ENCODE peak calls at places on chromosome 11, in four cellular contexts. C is H9, R is DMS79, V is NCI-H1105. S is an unnamed sample.

GRCh38 chr11:67500818-67501584 is 4.2 kb downstream of the PITPNM1 start:
- DNase-seq in C (no peak), R (no peak), V (no peak), S (no peak)

GRCh38 chr11:133906746-133907145 is 50.0 kb downstream of the IGSF9B start:
- DNase-seq in C (no peak), R (no peak), V (no peak), S (no peak)

GRCh38 chr11:63840356-63841060 is 1.6 kb downstream of the MARK2 start:
- DNase-seq in C (no peak), R (no peak), V (no peak), S (no peak)

GRCh38 chr11:35178862-35179261 is 39.9 kb downstream of the CD44 start:
- DNase-seq in C (no peak), R (no peak), V (no peak), S (no peak)

GRCh38 chr11:65274734-65275682 is 13.2 kb downstream of the POLA2 start:
- DNase-seq in C (peak), R (peak), V (peak), S (peak)

GRCh38 chr11:69489031-69489745 is 7.7 kb downstream of the LINC01488 start:
- DNase-seq in C (no peak), R (no peak), V (no peak), S (peak)

GRCh38 chr11:1482581-1483444 is 3.8 kb downstream of the MOB2 start:
- DNase-seq in C (no peak), R (no peak), V (no peak), S (no peak)

GRCh38 chr11:124584681-124585372 is 15.0 kb downstream of the OR8A1 start:
- DNase-seq in C (no peak), R (no peak), V (no peak), S (no peak)

GRCh38 chr11:92826136-92826535 is 143.3 kb upstream of the MTNR1B start:
- DNase-seq in C (no peak), R (peak), V (no peak), S (no peak)

GRCh38 chr11:123386746-123387510 is 43.1 kb upstream of the GRAMD1B start:
- DNase-seq in C (no peak), R (peak), V (no peak), S (no peak)

GRCh38 chr11:19382131-19382611 is 141.4 kb upstream of the E2F8 start:
- DNase-seq in C (no peak), R (no peak), V (no peak), S (no peak)

GRCh38 chr11:1283091-1283511 is 26.3 kb downstream of the TOLLIP start:
- DNase-seq in C (no peak), R (no peak), V (no peak), S (no peak)

GRCh38 chr11:30358569-30358968 is 35.7 kb downstream of the ARL14EP start:
- DNase-seq in C (no peak), R (no peak), V (no peak), S (no peak)

GRCh38 chr11:129460714-129461113 is 85.1 kb downstream of the BARX2 start:
- DNase-seq in C (no peak), R (no peak), V (peak), S (no peak)

GRCh38 chr11:113874096-113874919 is 1.1 kb downstream of the USP28 start:
- DNase-seq in C (no peak), R (no peak), V (no peak), S (peak)

GRCh38 chr11:62145261-62145871 is 21.6 kb downstream of the INCENP start:
- DNase-seq in C (peak), R (no peak), V (no peak), S (no peak)

GRCh38 chr11:114348200-114349191 is 51.8 kb downstream of the C11orf71 start:
- DNase-seq in C (peak), R (no peak), V (peak), S (peak)

GRCh38 chr11:110174645-110175310 is 81.6 kb downstream of the ZC3H12C start:
- DNase-seq in C (no peak), R (no peak), V (no peak), S (no peak)

GRCh38 chr11:64334764-64335741 is 5.0 kb upstream of the CCDC88B start:
- DNase-seq in C (peak), R (peak), V (peak), S (peak)

GRCh38 chr11:1220941-1221721 is 1.7 kb upstream of the MUC5B start:
- DNase-seq in C (peak), R (no peak), V (no peak), S (no peak)

GRCh38 chr11:91396243-91397133 is 828.1 kb upstream of the FAT3 start:
- DNase-seq in C (no peak), R (no peak), V (peak), S (no peak)

GRCh38 chr11:83951521-83951920 is 665.4 kb upstream of the CCDC90B start:
- DNase-seq in C (no peak), R (no peak), V (no peak), S (no peak)

GRCh38 chr11:69525516-69526452 is 44.3 kb downstream of the LINC01488 start:
- DNase-seq in C (peak), R (no peak), V (no peak), S (no peak)

GRCh38 chr11:74770456-74770855 is 21.8 kb downstream of the RNF169 start:
- DNase-seq in C (no peak), R (no peak), V (no peak), S (no peak)

GRCh38 chr11:118699508-118700220 is 20.2 kb upstream of the TREH start:
- DNase-seq in C (no peak), R (no peak), V (no peak), S (no peak)

GRCh38 chr11:115498354-115498753 is 5.9 kb downstream of the CADM1 start:
- DNase-seq in C (no peak), R (peak), V (peak), S (no peak)

GRCh38 chr11:113690619-113691569 is 15.2 kb downstream of the TMPRSS5 start:
- DNase-seq in C (peak), R (no peak), V (no peak), S (peak)

GRCh38 chr11:112237451-112237850 is 11.2 kb downstream of the PTS start:
- DNase-seq in C (no peak), R (no peak), V (no peak), S (no peak)

S was measured in ELF-1.